ENCODE peak calls at places on chromosomes 16 and 17, in nine cellular contexts. S is astrocyte, I is neural progenitor cell, X is H1, J is GM23338, U is PC-9, Y is HepG2, F is GM12878, O is fibroblast of lung. A is an unnamed sample.
A peak's percentile ranks its signal among the peaks of the same experiment; 100 is the strongest.

GRCh38 chr16:23052908-23053580 is 96.2 kb downstream of the USP31 start:
- DNase-seq in Y (no peak), X (no peak), F (no peak), O (no peak), S (no peak), I (no peak), U (no peak), J (no peak), A (no peak)

GRCh38 chr16:72427001-72427785 is 255.2 kb upstream of the PMFBP1 start:
- DNase-seq in F (no peak), S (no peak), J (no peak), Y (no peak), I (no peak), X (no peak), O (no peak), U (no peak), A (no peak)

GRCh38 chr16:10886739-10887269 is 9.8 kb downstream of the CIITA start:
- DNase-seq in U (no peak), I (no peak), F (no peak), S (no peak), J (no peak), Y (no peak), X (no peak), O (no peak), A (no peak)

GRCh38 chr17:33137411-33137810 is 145.8 kb downstream of the SPACA3 start:
- DNase-seq in O (peak; percentile 11), J (no peak), F (no peak), Y (no peak), S (no peak), U (no peak), I (no peak), X (no peak), A (no peak)

GRCh38 chr17:16468428-16468992 is 23.5 kb downstream of the LRRC75A start:
- DNase-seq in I (no peak), U (no peak), S (no peak), O (no peak), J (no peak), F (no peak), X (no peak), Y (peak; percentile 53), A (no peak)

GRCh38 chr17:35148144-35148543 is 527 bp downstream of the UNC45B start:
- DNase-seq in I (no peak), J (no peak), X (no peak), F (no peak), Y (no peak), S (no peak), U (no peak), O (no peak), A (no peak)

GRCh38 chr17:7394452-7395191 is at the start of gene PLSCR3:
- DNase-seq in S (peak; percentile 70), X (peak; percentile 93), J (peak; percentile 89), Y (peak; percentile 75), O (peak; percentile 83), U (peak; percentile 57), I (peak; percentile 94), F (peak; percentile 26), A (peak; percentile 83)

GRCh38 chr17:2484876-2485275 is 26.8 kb downstream of the METTL16 start:
- DNase-seq in S (no peak), Y (no peak), J (peak; percentile 73), X (peak; percentile 49), F (no peak), O (no peak), U (no peak), I (peak; percentile 75), A (no peak)

GRCh38 chr16:89749637-89750036 is 28.3 kb downstream of the ZNF276 start:
- DNase-seq in I (no peak), Y (no peak), U (no peak), X (no peak), F (no peak), J (no peak), S (no peak), O (no peak), A (no peak)

GRCh38 chr17:4950757-4951204 is at the start of gene ENO3:
- DNase-seq in Y (peak; percentile 73), J (peak; percentile 60), O (no peak), U (no peak), I (peak; percentile 78), F (no peak), X (peak; percentile 68), S (no peak), A (no peak)

GRCh38 chr16:20901441-20902112 is 1.0 kb downstream of the LYRM1 start:
- DNase-seq in S (peak; percentile 42), J (peak; percentile 56), X (peak; percentile 55), F (no peak), U (peak; percentile 97), I (peak; percentile 54), O (peak; percentile 60), Y (peak; percentile 55), A (peak; percentile 18)

GRCh38 chr16:64864232-64864803 is 257.5 kb downstream of the CDH11 start:
- DNase-seq in J (no peak), U (no peak), S (peak; percentile 97), I (no peak), Y (no peak), F (no peak), X (no peak), O (peak; percentile 98), A (no peak)

GRCh38 chr16:28531777-28532744 is 6.7 kb downstream of the NUPR1 start:
- DNase-seq in Y (peak; percentile 84), X (peak; percentile 69), I (peak; percentile 86), J (peak; percentile 78), U (peak; percentile 53), O (no peak), S (no peak), F (no peak), A (no peak)

GRCh38 chr17:49972486-49973270 is 3.7 kb downstream of the DLX4 start:
- DNase-seq in U (no peak), J (peak; percentile 67), F (no peak), I (peak; percentile 65), S (no peak), Y (no peak), O (no peak), X (peak; percentile 68), A (no peak)
- TF ChIP-seq EZH2 in U (no peak), J (peak; percentile 97), F (no peak), I (peak; percentile 82), S (peak; percentile 99), Y (peak; percentile 57), O (peak; percentile 98), X (peak; percentile 97), A (no peak)

GRCh38 chr16:68469728-68470460 is 21.6 kb upstream of the SMPD3 start:
- DNase-seq in I (no peak), S (no peak), J (no peak), X (no peak), Y (no peak), F (no peak), U (no peak), O (no peak), A (no peak)
- H3K4me2 ChIP-seq in I (no peak overlapping the region), S (peak overlapping the region; percentile 36), J (no peak overlapping the region), X (no peak overlapping the region), Y (peak overlapping the region; percentile 53), F (peak overlapping the region; percentile 92), U (peak overlapping the region; percentile 9), O (peak overlapping the region; percentile 66), A (peak overlapping the region; percentile 55)

GRCh38 chr16:17470871-17471744 is at the start of gene XYLT1:
- DNase-seq in O (peak; percentile 96), X (peak; percentile 81), F (no peak), Y (no peak), I (peak; percentile 83), S (peak; percentile 95), J (peak; percentile 82), U (no peak), A (peak; percentile 71)
- H3K4me3 ChIP-seq in O (peak within 1 kb of the TSS; percentile 71), X (peak within 1 kb of the TSS; percentile 79), F (peak within 1 kb of the TSS; percentile 68), Y (no peak within 1 kb of the TSS), I (peak within 1 kb of the TSS; percentile 82), S (peak within 1 kb of the TSS; percentile 78), J (peak within 1 kb of the TSS; percentile 83), U (no peak within 1 kb of the TSS), A (peak within 1 kb of the TSS; percentile 16)

GRCh38 chr16:67163164-67163902 is 1.2 kb upstream of the HSF4 start:
- DNase-seq in F (no peak), J (peak; percentile 65), X (peak; percentile 73), Y (no peak), O (peak; percentile 49), S (peak; percentile 34), I (peak; percentile 82), U (no peak), A (no peak)
- TF ChIP-seq EZH2 in F (no peak), J (peak; percentile 69), X (peak; percentile 98), Y (no peak), O (peak; percentile 10), S (peak; percentile 89), I (peak; percentile 99), U (no peak), A (no peak)

GRCh38 chr16:53084736-53085538 is 30.1 kb downstream of the CHD9 start:
- DNase-seq in J (no peak), S (no peak), F (no peak), O (no peak), I (no peak), U (no peak), X (no peak), Y (no peak), A (no peak)
- H3K4me2 ChIP-seq in J (peak overlapping the region; percentile 70), S (no peak overlapping the region), F (no peak overlapping the region), O (no peak overlapping the region), I (no peak overlapping the region), U (no peak overlapping the region), X (no peak overlapping the region), Y (no peak overlapping the region), A (no peak overlapping the region)

GRCh38 chr16:88451586-88452484 is 1.2 kb upstream of the ZFPM1 start:
- DNase-seq in X (no peak), S (no peak), Y (peak; percentile 24), U (no peak), O (no peak), F (no peak), J (no peak), I (no peak), A (peak; percentile 37)
- H3K4me3 ChIP-seq in X (peak overlapping the region; percentile 70), S (peak overlapping the region; percentile 50), Y (no peak overlapping the region), U (peak overlapping the region; percentile 81), O (no peak overlapping the region), F (no peak overlapping the region), J (peak overlapping the region; percentile 80), I (no peak overlapping the region), A (no peak overlapping the region)

DNA sequence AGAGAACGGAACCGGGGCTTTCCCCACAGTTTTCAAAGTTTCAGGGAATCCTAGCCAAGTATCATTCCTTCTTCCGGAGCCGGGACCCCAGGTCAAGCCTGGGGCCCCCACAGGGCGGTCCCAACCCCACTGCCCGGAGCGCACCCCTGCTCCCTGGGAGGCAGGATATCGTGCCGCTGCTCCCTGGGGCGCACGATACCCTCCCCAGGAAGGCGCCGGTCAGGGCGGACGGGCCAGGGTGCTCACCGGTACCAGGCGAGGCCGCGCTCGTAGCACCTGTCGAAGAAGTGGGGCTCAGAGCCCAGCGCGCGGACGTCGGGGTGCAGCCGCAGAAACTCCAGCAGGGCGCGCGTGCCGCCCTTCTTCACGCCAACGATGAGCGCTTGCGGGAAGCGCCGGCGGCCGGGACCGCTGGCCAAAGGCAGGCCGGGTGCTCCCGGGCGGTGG is 527 bp downstream of the HS3ST6 start:
- DNase-seq in O (no peak), J (peak; percentile 35), I (peak; percentile 65), F (no peak), U (no peak), X (no peak), Y (no peak), S (no peak), A (no peak)
- TF ChIP-seq EZH2 in O (peak; percentile 79), J (peak; percentile 71), I (peak; percentile 93), F (no peak), U (no peak), X (peak; percentile 93), Y (peak; percentile 68), S (peak; percentile 94), A (no peak)

GRCh38 chr17:73643846-73644144 is 450 bp downstream of the SDK2 start:
- DNase-seq in O (no peak), U (no peak), J (no peak), Y (no peak), X (no peak), F (no peak), I (peak; percentile 58), S (no peak), A (no peak)
- H3K4me2 ChIP-seq in O (no peak overlapping the region), U (no peak overlapping the region), J (peak overlapping the region; percentile 92), Y (no peak overlapping the region), X (peak overlapping the region; percentile 68), F (no peak overlapping the region), I (peak overlapping the region; percentile 81), S (peak overlapping the region; percentile 88), A (peak overlapping the region; percentile 53)